ENCODE peak calls at places on chromosomes 16 and 17, in four cellular contexts. One of them, this sample, is unnamed.

GRCh38 chr17:48484256-48484655 is 46.6 kb downstream of the HOXB1 start:
- DNase-seq in H1: no peak
- DNase-seq in GM12878: no peak
- DNase-seq in HepG2: no peak
- DNase-seq in this sample: no peak

GRCh38 chr16:83920894-83921491 is 22.1 kb downstream of the MLYCD start:
- DNase-seq in H1: no peak
- DNase-seq in GM12878: no peak
- DNase-seq in HepG2: no peak
- DNase-seq in this sample: no peak

GRCh38 chr17:8670486-8670885 is 40.0 kb upstream of the MYH10 start:
- DNase-seq in H1: no peak
- DNase-seq in GM12878: no peak
- DNase-seq in HepG2: no peak
- DNase-seq in this sample: no peak

GRCh38 chr16:495127-495748 is 32.3 kb upstream of the CAPN15 start:
- DNase-seq in H1: peak; percentile 80
- DNase-seq in GM12878: no peak
- DNase-seq in HepG2: peak; percentile 59
- DNase-seq in this sample: peak; percentile 63

GRCh38 chr17:69423450-69423849 is 9.0 kb downstream of the MAP2K6 start:
- DNase-seq in H1: no peak
- DNase-seq in GM12878: no peak
- DNase-seq in HepG2: no peak
- DNase-seq in this sample: no peak

GRCh38 chr16:27314161-27314723 is 468 bp downstream of the IL4R start:
- DNase-seq in H1: peak; percentile 72
- DNase-seq in GM12878: no peak
- DNase-seq in HepG2: peak; percentile 63
- DNase-seq in this sample: no peak

GRCh38 chr17:3861761-3862681 is 16.0 kb upstream of the NCBP3 start:
- DNase-seq in H1: no peak
- DNase-seq in GM12878: no peak
- DNase-seq in HepG2: no peak
- DNase-seq in this sample: no peak

GRCh38 chr17:43846221-43846712 is 709 bp upstream of the CD300LG start:
- DNase-seq in H1: peak; percentile 100
- DNase-seq in GM12878: no peak
- DNase-seq in HepG2: peak; percentile 61
- DNase-seq in this sample: peak; percentile 63

GRCh38 chr16:401468-402348 is at the start of gene DECR2:
- DNase-seq in H1: peak; percentile 98
- DNase-seq in GM12878: peak; percentile 40
- DNase-seq in HepG2: peak; percentile 76
- DNase-seq in this sample: peak; percentile 85

GRCh38 chr17:46738544-46738943 is 79.9 kb downstream of the WNT3 start:
- DNase-seq in H1: no peak
- DNase-seq in GM12878: no peak
- DNase-seq in HepG2: no peak
- DNase-seq in this sample: no peak

GRCh38 chr16:23424292-23424958 is 28.6 kb downstream of the COG7 start:
- DNase-seq in H1: no peak
- DNase-seq in GM12878: no peak
- DNase-seq in HepG2: no peak
- DNase-seq in this sample: no peak

GRCh38 chr17:74864866-74865395 is 5.2 kb upstream of the GRIN2C start:
- DNase-seq in H1: peak; percentile 95
- DNase-seq in GM12878: no peak
- DNase-seq in HepG2: peak; percentile 56
- DNase-seq in this sample: no peak

GRCh38 chr16:27920391-27920891 is 143.1 kb downstream of the GSG1L start:
- DNase-seq in H1: peak; percentile 62
- DNase-seq in GM12878: no peak
- DNase-seq in HepG2: peak; percentile 22
- DNase-seq in this sample: peak; percentile 55

GRCh38 chr17:77696720-77697460 is 261.6 kb upstream of the TNRC6C start:
- DNase-seq in H1: peak; percentile 63
- DNase-seq in GM12878: no peak
- DNase-seq in HepG2: no peak
- DNase-seq in this sample: peak; percentile 46

GRCh38 chr16:60771138-60771537 is 1265.1 kb downstream of the CDH8 start:
- DNase-seq in H1: no peak
- DNase-seq in GM12878: no peak
- DNase-seq in HepG2: no peak
- DNase-seq in this sample: no peak

GRCh38 chr17:15945493-15946209 is 721 bp downstream of the ADORA2B start:
- DNase-seq in H1: peak; percentile 56
- DNase-seq in GM12878: no peak
- DNase-seq in HepG2: no peak
- DNase-seq in this sample: no peak

GRCh38 chr17:1907818-1908698 is 78.3 kb downstream of the RPA1 start:
- DNase-seq in H1: peak; percentile 77
- DNase-seq in GM12878: no peak
- DNase-seq in HepG2: no peak
- DNase-seq in this sample: no peak
- TF ChIP-seq SUZ12 in H1: peak; percentile 40
- TF ChIP-seq SUZ12 in GM12878: no peak
- TF ChIP-seq SUZ12 in HepG2: no peak
- TF ChIP-seq SUZ12 in this sample: no peak

GRCh38 chr17:59365383-59365981 is 34.0 kb downstream of the YPEL2 start:
- DNase-seq in H1: no peak
- DNase-seq in GM12878: no peak
- DNase-seq in HepG2: peak; percentile 52
- DNase-seq in this sample: no peak
- H3K4me3 ChIP-seq in H1: no peak overlapping the region
- H3K4me3 ChIP-seq in GM12878: no peak overlapping the region
- H3K4me3 ChIP-seq in HepG2: peak overlapping the region; percentile 41
- H3K4me3 ChIP-seq in this sample: no peak overlapping the region

GRCh38 chr16:63702981-63703590 is 1418.8 kb downstream of the CDH11 start:
- DNase-seq in H1: peak; percentile 49
- DNase-seq in GM12878: no peak
- DNase-seq in HepG2: peak; percentile 21
- DNase-seq in this sample: no peak
- TF ChIP-seq SUZ12 in H1: no peak
- TF ChIP-seq SUZ12 in GM12878: no peak
- TF ChIP-seq SUZ12 in HepG2: no peak
- TF ChIP-seq SUZ12 in this sample: no peak

DNA sequence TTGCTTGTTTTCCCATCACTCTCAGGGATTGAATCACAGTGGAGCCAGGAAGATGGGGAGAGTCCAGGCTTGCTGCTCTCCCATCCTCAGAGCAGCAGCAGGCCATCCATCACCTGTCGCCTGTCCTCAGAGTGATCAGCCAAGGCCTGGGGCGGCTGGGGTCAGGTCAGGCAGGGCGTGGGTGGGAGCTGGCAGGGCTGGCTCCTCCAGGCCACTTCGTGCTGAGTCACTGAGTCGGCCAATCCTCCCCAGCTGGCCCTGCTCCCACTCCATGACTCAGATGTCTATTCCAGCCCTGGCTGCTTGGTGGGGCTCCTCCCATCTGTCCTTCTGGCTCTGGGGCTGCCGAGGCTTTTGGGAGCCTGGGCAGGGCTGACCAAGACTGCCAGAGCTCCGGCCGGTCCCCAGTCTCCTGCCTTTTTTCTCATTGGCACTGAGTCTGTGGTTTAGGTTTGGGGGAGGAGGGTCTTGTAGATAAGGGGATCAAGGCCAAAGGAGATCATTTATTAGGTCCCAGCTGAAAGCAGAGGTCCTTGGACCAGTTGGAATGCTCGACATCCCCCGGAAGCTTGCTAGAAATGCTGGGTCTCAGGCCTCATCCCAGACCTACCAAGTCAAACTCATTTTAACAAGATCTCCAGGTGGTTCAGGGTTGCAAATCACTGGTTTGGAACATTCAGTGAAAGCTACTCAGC is 72.7 kb downstream of the ABCC1 start:
- DNase-seq in H1: no peak
- DNase-seq in GM12878: no peak
- DNase-seq in HepG2: peak; percentile 88
- DNase-seq in this sample: peak; percentile 40
- H3K4me3 ChIP-seq in H1: no peak overlapping the region
- H3K4me3 ChIP-seq in GM12878: no peak overlapping the region
- H3K4me3 ChIP-seq in HepG2: no peak overlapping the region
- H3K4me3 ChIP-seq in this sample: no peak overlapping the region

GRCh38 chr16:13835935-13836334 is 84.0 kb upstream of the ERCC4 start:
- DNase-seq in H1: no peak
- DNase-seq in GM12878: no peak
- DNase-seq in HepG2: no peak
- DNase-seq in this sample: no peak
- TF ChIP-seq SUZ12 in H1: no peak
- TF ChIP-seq SUZ12 in GM12878: no peak
- TF ChIP-seq SUZ12 in HepG2: no peak
- TF ChIP-seq SUZ12 in this sample: no peak

GRCh38 chr16:30995927-30996323 is 10.9 kb downstream of the HSD3B7 start:
- DNase-seq in H1: no peak
- DNase-seq in GM12878: no peak
- DNase-seq in HepG2: no peak
- DNase-seq in this sample: no peak
- H3K4me3 ChIP-seq in H1: no peak overlapping the region
- H3K4me3 ChIP-seq in GM12878: peak overlapping the region; percentile 97
- H3K4me3 ChIP-seq in HepG2: peak overlapping the region; percentile 84
- H3K4me3 ChIP-seq in this sample: peak overlapping the region; percentile 46